ENCODE peak calls at places on chromosomes 6 and 20, in seven cellular contexts. One of them, this sample, is unnamed. For H3K36me3, the result is how much of the 10 kb centered on the place peaks cover.

GRCh38 chr6:41098366-41098765 is 25.6 kb downstream of the NFYA start:
- DNase-seq in transverse colon: no peak
- DNase-seq in HCT116: no peak
- DNase-seq in breast epithelium: no peak
- DNase-seq in H1: no peak
- DNase-seq in adrenal gland: no peak
- DNase-seq in ovary: no peak
- DNase-seq in this sample: no peak

GRCh38 chr6:52929321-52930164 is 20.0 kb upstream of the GSTA3 start:
- DNase-seq in transverse colon: no peak
- DNase-seq in HCT116: peak
- DNase-seq in breast epithelium: no peak
- DNase-seq in H1: no peak
- DNase-seq in adrenal gland: peak
- DNase-seq in ovary: no peak
- DNase-seq in this sample: peak

GRCh38 chr20:19952392-19952791 is 64.8 kb upstream of the NAA20 start:
- DNase-seq in transverse colon: no peak
- DNase-seq in HCT116: no peak
- DNase-seq in breast epithelium: no peak
- DNase-seq in H1: no peak
- DNase-seq in adrenal gland: no peak
- DNase-seq in ovary: no peak
- DNase-seq in this sample: no peak

GRCh38 chr20:23248524-23248923 is 102.1 kb upstream of the NXT1 start:
- DNase-seq in transverse colon: no peak
- DNase-seq in HCT116: no peak
- DNase-seq in breast epithelium: no peak
- DNase-seq in H1: no peak
- DNase-seq in adrenal gland: no peak
- DNase-seq in ovary: no peak
- DNase-seq in this sample: no peak

GRCh38 chr20:53738945-53739798 is 145.5 kb upstream of the ZNF217 start:
- DNase-seq in transverse colon: no peak
- DNase-seq in HCT116: no peak
- DNase-seq in breast epithelium: no peak
- DNase-seq in H1: no peak
- DNase-seq in adrenal gland: no peak
- DNase-seq in ovary: no peak
- DNase-seq in this sample: no peak

GRCh38 chr6:152380351-152380767 is 256.8 kb downstream of the SYNE1 start:
- DNase-seq in transverse colon: no peak
- DNase-seq in HCT116: no peak
- DNase-seq in breast epithelium: no peak
- DNase-seq in H1: no peak
- DNase-seq in adrenal gland: peak
- DNase-seq in ovary: no peak
- DNase-seq in this sample: no peak

GRCh38 chr20:62238569-62239277 is 402 bp downstream of the OSBPL2 start:
- DNase-seq in transverse colon: peak
- DNase-seq in HCT116: no peak
- DNase-seq in breast epithelium: no peak
- DNase-seq in H1: no peak
- DNase-seq in adrenal gland: peak
- DNase-seq in ovary: no peak
- DNase-seq in this sample: peak

GRCh38 chr6:45278367-45278766 is 49.8 kb upstream of the RUNX2 start:
- DNase-seq in transverse colon: no peak
- DNase-seq in HCT116: no peak
- DNase-seq in breast epithelium: no peak
- DNase-seq in H1: no peak
- DNase-seq in adrenal gland: no peak
- DNase-seq in ovary: no peak
- DNase-seq in this sample: no peak

GRCh38 chr6:35489066-35489465 is 7.8 kb downstream of the TEAD3 start:
- DNase-seq in transverse colon: no peak
- DNase-seq in HCT116: no peak
- DNase-seq in breast epithelium: no peak
- DNase-seq in H1: no peak
- DNase-seq in adrenal gland: no peak
- DNase-seq in ovary: no peak
- DNase-seq in this sample: no peak

GRCh38 chr6:2244261-2245102 is 923 bp downstream of the GMDS start:
- DNase-seq in transverse colon: no peak
- DNase-seq in HCT116: no peak
- DNase-seq in breast epithelium: no peak
- DNase-seq in H1: no peak
- DNase-seq in adrenal gland: no peak
- DNase-seq in ovary: no peak
- DNase-seq in this sample: peak

GRCh38 chr6:75505426-75505825 is 11.8 kb upstream of the FILIP1 start:
- DNase-seq in transverse colon: no peak
- DNase-seq in HCT116: no peak
- DNase-seq in breast epithelium: no peak
- DNase-seq in H1: no peak
- DNase-seq in adrenal gland: no peak
- DNase-seq in ovary: no peak
- DNase-seq in this sample: no peak

GRCh38 chr6:50992704-50993625 is 174.3 kb downstream of the TFAP2B start:
- DNase-seq in transverse colon: no peak
- DNase-seq in HCT116: no peak
- DNase-seq in breast epithelium: no peak
- DNase-seq in H1: no peak
- DNase-seq in adrenal gland: no peak
- DNase-seq in ovary: no peak
- DNase-seq in this sample: no peak

GRCh38 chr6:170091000-170091638 is 199.8 kb downstream of the DLL1 start:
- DNase-seq in transverse colon: peak
- DNase-seq in HCT116: no peak
- DNase-seq in breast epithelium: no peak
- DNase-seq in H1: no peak
- DNase-seq in adrenal gland: peak
- DNase-seq in ovary: peak
- DNase-seq in this sample: peak

GRCh38 chr6:151630991-151631655 is 137.3 kb downstream of the CCDC170 start:
- DNase-seq in transverse colon: no peak
- DNase-seq in HCT116: no peak
- DNase-seq in breast epithelium: no peak
- DNase-seq in H1: no peak
- DNase-seq in adrenal gland: no peak
- DNase-seq in ovary: no peak
- DNase-seq in this sample: no peak

GRCh38 chr20:50133474-50134217 is 19.9 kb downstream of the PEDS1 start:
- DNase-seq in transverse colon: no peak
- DNase-seq in HCT116: no peak
- DNase-seq in breast epithelium: no peak
- DNase-seq in H1: no peak
- DNase-seq in adrenal gland: peak
- DNase-seq in ovary: no peak
- DNase-seq in this sample: no peak
- TF ChIP-seq CTCF in transverse colon: peak
- TF ChIP-seq CTCF in HCT116: peak
- TF ChIP-seq CTCF in breast epithelium: no peak
- TF ChIP-seq CTCF in H1: no peak
- TF ChIP-seq CTCF in adrenal gland: no peak
- TF ChIP-seq CTCF in ovary: no peak
- TF ChIP-seq CTCF in this sample: no peak

GRCh38 chr20:17624551-17625245 is 54.8 kb downstream of the DSTN start:
- DNase-seq in transverse colon: no peak
- DNase-seq in HCT116: no peak
- DNase-seq in breast epithelium: peak
- DNase-seq in H1: no peak
- DNase-seq in adrenal gland: peak
- DNase-seq in ovary: peak
- DNase-seq in this sample: no peak
- H3K36me3 ChIP-seq in transverse colon: half or more
- H3K36me3 ChIP-seq in HCT116: under half
- H3K36me3 ChIP-seq in breast epithelium: under half
- H3K36me3 ChIP-seq in H1: under half
- H3K36me3 ChIP-seq in adrenal gland: under half
- H3K36me3 ChIP-seq in ovary: under half
- H3K36me3 ChIP-seq in this sample: half or more

DNA sequence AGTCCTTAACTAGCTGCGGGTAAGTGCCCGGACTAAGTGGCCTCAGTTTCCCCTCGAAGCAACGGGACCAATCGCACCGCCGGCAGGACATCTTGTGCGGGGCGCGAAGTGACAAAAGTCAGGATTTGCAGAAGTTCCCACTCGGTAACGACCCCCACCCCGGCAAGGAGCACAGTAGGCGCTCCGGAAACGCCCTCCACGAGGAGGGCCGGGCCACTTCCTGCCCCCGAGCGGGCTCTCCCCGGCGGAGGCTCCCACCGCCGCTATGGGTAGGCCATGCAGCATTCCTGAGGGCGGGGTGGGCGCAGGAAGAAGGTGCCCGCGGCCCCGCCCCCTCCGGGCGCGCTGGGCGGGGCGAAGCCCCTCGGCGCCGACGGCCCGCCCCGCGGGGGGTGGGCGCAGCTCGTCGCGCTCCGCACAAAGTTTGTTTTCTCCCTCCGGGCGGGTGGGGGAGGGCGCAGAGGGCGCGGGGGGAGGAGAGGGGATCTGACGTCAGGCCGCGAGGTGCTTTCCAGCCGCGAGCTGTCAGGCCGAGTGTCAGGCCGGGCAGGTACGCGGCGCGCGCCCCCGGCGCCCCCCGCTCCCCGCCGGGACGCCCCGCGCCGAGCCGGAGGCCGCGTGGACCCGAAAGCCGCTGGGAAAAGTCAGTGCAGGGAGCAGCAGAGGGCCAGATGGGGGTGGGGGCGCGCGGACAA is at the start of gene TGIF2:
- DNase-seq in transverse colon: peak
- DNase-seq in HCT116: peak
- DNase-seq in breast epithelium: peak
- DNase-seq in H1: peak
- DNase-seq in adrenal gland: peak
- DNase-seq in ovary: peak
- DNase-seq in this sample: peak
- TF ChIP-seq POLR2A in transverse colon: peak
- TF ChIP-seq POLR2A in HCT116: no peak
- TF ChIP-seq POLR2A in breast epithelium: no peak
- TF ChIP-seq POLR2A in H1: no peak
- TF ChIP-seq POLR2A in adrenal gland: peak
- TF ChIP-seq POLR2A in ovary: peak
- TF ChIP-seq POLR2A in this sample: no peak

DNA sequence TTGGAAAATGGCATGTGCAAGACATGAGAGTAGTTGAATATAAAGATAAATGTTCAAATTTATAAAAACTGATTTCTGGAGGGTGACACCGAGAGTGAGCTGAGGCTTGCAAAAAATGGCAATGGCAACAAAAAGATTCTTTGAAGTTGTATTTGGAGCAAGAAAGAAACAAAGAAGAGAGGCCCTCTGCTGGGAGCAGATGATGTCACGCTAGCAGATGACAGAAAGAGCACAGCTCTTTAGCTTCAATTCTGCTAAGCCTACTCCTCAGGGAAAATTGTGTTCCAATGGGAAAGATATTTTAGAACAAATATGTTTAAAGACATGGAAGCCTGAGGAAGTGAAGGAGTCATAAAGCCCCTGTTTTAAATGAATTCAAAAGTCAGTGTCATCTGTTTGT is 125.3 kb upstream of the NOX3 start:
- DNase-seq in transverse colon: no peak
- DNase-seq in HCT116: no peak
- DNase-seq in breast epithelium: no peak
- DNase-seq in H1: no peak
- DNase-seq in adrenal gland: no peak
- DNase-seq in ovary: no peak
- DNase-seq in this sample: no peak
- TF ChIP-seq CTCF in transverse colon: no peak
- TF ChIP-seq CTCF in HCT116: peak
- TF ChIP-seq CTCF in breast epithelium: no peak
- TF ChIP-seq CTCF in H1: no peak
- TF ChIP-seq CTCF in adrenal gland: no peak
- TF ChIP-seq CTCF in ovary: no peak
- TF ChIP-seq CTCF in this sample: no peak

DNA sequence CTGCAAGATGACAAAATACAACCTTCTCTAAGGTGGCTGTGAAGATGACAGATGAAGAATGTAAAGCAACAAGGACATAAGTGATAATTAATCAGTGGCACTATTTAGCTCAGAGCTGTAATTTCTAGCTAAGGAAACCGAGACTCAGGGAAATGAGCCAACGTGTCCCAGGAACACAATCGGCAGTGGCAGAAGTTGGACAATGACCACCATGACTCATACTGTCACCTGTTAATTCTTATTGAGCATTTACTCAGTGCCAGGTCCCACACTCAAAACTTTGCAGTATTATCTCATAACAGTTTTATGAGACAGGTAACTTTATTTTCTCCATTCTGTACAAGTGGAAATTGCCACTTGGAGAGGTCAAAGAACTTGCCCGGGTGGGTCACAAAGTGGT is 55.8 kb downstream of the LAMA4 start:
- DNase-seq in transverse colon: no peak
- DNase-seq in HCT116: no peak
- DNase-seq in breast epithelium: no peak
- DNase-seq in H1: no peak
- DNase-seq in adrenal gland: no peak
- DNase-seq in ovary: no peak
- DNase-seq in this sample: no peak
- H3K36me3 ChIP-seq in transverse colon: under half
- H3K36me3 ChIP-seq in HCT116: under half
- H3K36me3 ChIP-seq in breast epithelium: under half
- H3K36me3 ChIP-seq in H1: under half
- H3K36me3 ChIP-seq in adrenal gland: under half
- H3K36me3 ChIP-seq in ovary: under half
- H3K36me3 ChIP-seq in this sample: under half

GRCh38 chr6:32968093-32968769 is at the start of gene BRD2:
- DNase-seq in transverse colon: peak
- DNase-seq in HCT116: peak
- DNase-seq in breast epithelium: peak
- DNase-seq in H1: no peak
- DNase-seq in adrenal gland: peak
- DNase-seq in ovary: peak
- DNase-seq in this sample: peak
- TF ChIP-seq POLR2A in transverse colon: peak
- TF ChIP-seq POLR2A in HCT116: peak
- TF ChIP-seq POLR2A in breast epithelium: peak
- TF ChIP-seq POLR2A in H1: no peak
- TF ChIP-seq POLR2A in adrenal gland: peak
- TF ChIP-seq POLR2A in ovary: peak
- TF ChIP-seq POLR2A in this sample: no peak

This sample was measured in stomach.